ENCODE peak calls at places on chromosomes 3 and 15, in ten cellular contexts. P, O, L, N, U, G, W, F, H and D are unnamed samples. For H3K27me3, the result is how much of the 10 kb centered on the place peaks cover.

GRCh38 chr3:12307136-12307535 is 18.3 kb downstream of the PPARG start:
- DNase-seq in P (no peak), O (no peak), L (no peak), N (no peak), U (no peak), G (no peak), W (no peak), F (no peak), H (no peak), D (no peak)

GRCh38 chr3:46490338-46491084 is 7.3 kb upstream of the RTP3 start:
- DNase-seq in P (no peak), O (peak), L (no peak), N (no peak), U (no peak), G (no peak), W (no peak), F (no peak), H (no peak), D (no peak)

GRCh38 chr15:22956257-22956979 is 23.8 kb downstream of the CYFIP1 start:
- DNase-seq in P (peak), O (peak), L (no peak), N (no peak), U (no peak), G (no peak), W (no peak), F (no peak), H (no peak), D (no peak)

GRCh38 chr15:81225161-81225671 is 28.5 kb downstream of the IL16 start:
- DNase-seq in P (no peak), O (no peak), L (peak), N (no peak), U (peak), G (no peak), W (no peak), F (no peak), H (no peak), D (peak)

GRCh38 chr15:67857220-67857619 is 17.4 kb upstream of the RNU6-1 start:
- DNase-seq in P (no peak), O (no peak), L (no peak), N (no peak), U (no peak), G (no peak), W (no peak), F (no peak), H (no peak), D (no peak)

GRCh38 chr3:153144779-153145178 is 17.2 kb upstream of the RAP2B start:
- DNase-seq in P (no peak), O (peak), L (no peak), N (no peak), U (no peak), G (no peak), W (no peak), F (no peak), H (no peak), D (no peak)

GRCh38 chr15:28096720-28097431 is 2.2 kb downstream of the OCA2 start:
- DNase-seq in P (peak), O (no peak), L (no peak), N (peak), U (no peak), G (no peak), W (no peak), F (peak), H (no peak), D (no peak)

GRCh38 chr3:129490273-129490675 is 38.2 kb upstream of the RHO start:
- DNase-seq in P (peak), O (peak), L (peak), N (peak), U (peak), G (peak), W (peak), F (peak), H (peak), D (peak)

GRCh38 chr15:35168464-35168863 is 83.4 kb upstream of the NANOGP8 start:
- DNase-seq in P (no peak), O (peak), L (no peak), N (no peak), U (no peak), G (no peak), W (no peak), F (no peak), H (no peak), D (no peak)

GRCh38 chr15:33837294-33837693 is 131.0 kb upstream of the CHRM5 start:
- DNase-seq in P (no peak), O (no peak), L (no peak), N (no peak), U (no peak), G (no peak), W (no peak), F (no peak), H (no peak), D (no peak)

GRCh38 chr3:27720029-27720518 is 2.0 kb downstream of the EOMES start:
- DNase-seq in P (peak), O (no peak), L (no peak), N (no peak), U (no peak), G (no peak), W (no peak), F (no peak), H (no peak), D (no peak)

GRCh38 chr3:151268267-151269235 is 9.8 kb downstream of the P2RY14 start:
- DNase-seq in P (no peak), O (no peak), L (peak), N (no peak), U (no peak), G (no peak), W (no peak), F (no peak), H (no peak), D (no peak)

GRCh38 chr3:172522871-172523818 is at the start of gene TNFSF10:
- DNase-seq in P (peak), O (no peak), L (peak), N (no peak), U (peak), G (no peak), W (no peak), F (peak), H (peak), D (peak)

GRCh38 chr15:64521726-64522164 is 61.4 kb downstream of the ZNF609 start:
- DNase-seq in P (peak), O (peak), L (no peak), N (peak), U (no peak), G (no peak), W (peak), F (peak), H (no peak), D (no peak)

GRCh38 chr3:60469481-60469880 is 781.8 kb downstream of the FHIT start:
- DNase-seq in P (no peak), O (no peak), L (no peak), N (no peak), U (no peak), G (no peak), W (no peak), F (no peak), H (no peak), D (no peak)

GRCh38 chr3:16204751-16205150 is 30.3 kb downstream of the GALNT15 start:
- DNase-seq in P (no peak), O (no peak), L (no peak), N (no peak), U (no peak), G (no peak), W (no peak), F (no peak), H (no peak), D (no peak)

GRCh38 chr3:44648564-44649229 is at the start of gene ZNF35:
- DNase-seq in P (peak), O (peak), L (peak), N (peak), U (peak), G (peak), W (peak), F (peak), H (peak), D (peak)

GRCh38 chr3:108119398-108120109 is 28.7 kb upstream of the CD47 start:
- DNase-seq in P (no peak), O (no peak), L (no peak), N (no peak), U (no peak), G (no peak), W (no peak), F (no peak), H (no peak), D (no peak)

GRCh38 chr3:98600412-98601095 is 7.1 kb upstream of the CPOX start:
- DNase-seq in P (no peak), O (no peak), L (no peak), N (no peak), U (no peak), G (no peak), W (no peak), F (no peak), H (no peak), D (no peak)

GRCh38 chr15:83396071-83396470 is 51.1 kb upstream of the SH3GL3 start:
- DNase-seq in P (peak), O (no peak), L (no peak), N (peak), U (no peak), G (no peak), W (no peak), F (no peak), H (no peak), D (no peak)

DNA sequence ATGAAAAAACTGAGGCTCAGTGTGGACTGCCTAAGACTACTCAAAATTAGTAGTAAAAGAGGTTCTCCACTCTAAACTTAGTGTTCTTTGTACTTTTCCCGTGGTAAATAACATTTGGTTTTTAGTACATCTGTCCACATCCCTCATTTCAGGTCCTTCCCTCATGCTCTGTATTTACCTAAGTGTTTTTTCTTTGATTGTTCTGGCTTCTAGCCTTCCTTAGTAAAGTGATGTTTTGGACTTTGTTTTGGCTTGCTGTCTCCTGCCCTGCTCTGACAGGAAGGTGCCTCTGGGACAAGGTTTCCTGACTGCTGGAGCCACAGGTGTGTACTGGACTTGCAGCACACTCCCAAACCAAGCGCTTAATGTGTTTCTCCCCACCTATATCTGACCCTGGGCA is 29.9 kb upstream of the ALDH1A2 start:
- DNase-seq in P (no peak), O (no peak), L (no peak), N (no peak), U (no peak), G (no peak), W (no peak), F (no peak), H (no peak), D (no peak)
- H3K27me3 ChIP-seq in P (under half), O (under half), L (under half), N (under half), U (under half), G (under half), W (under half), F (under half), H (under half), D (under half)

GRCh38 chr3:169150874-169151273 is 512.6 kb downstream of the MECOM start:
- DNase-seq in P (no peak), O (peak), L (no peak), N (no peak), U (no peak), G (no peak), W (no peak), F (no peak), H (no peak), D (no peak)

GRCh38 chr3:169148448-169149348 is 514.8 kb downstream of the MECOM start:
- DNase-seq in P (no peak), O (no peak), L (no peak), N (peak), U (peak), G (no peak), W (no peak), F (peak), H (no peak), D (no peak)

GRCh38 chr3:169150343-169150742 is 513.2 kb downstream of the MECOM start:
- DNase-seq in P (no peak), O (no peak), L (no peak), N (no peak), U (no peak), G (no peak), W (no peak), F (no peak), H (no peak), D (no peak)

GRCh38 chr3:169147246-169148008 is 516.1 kb downstream of the MECOM start:
- DNase-seq in P (peak), O (peak), L (peak), N (peak), U (peak), G (no peak), W (no peak), F (peak), H (no peak), D (peak)

DNA sequence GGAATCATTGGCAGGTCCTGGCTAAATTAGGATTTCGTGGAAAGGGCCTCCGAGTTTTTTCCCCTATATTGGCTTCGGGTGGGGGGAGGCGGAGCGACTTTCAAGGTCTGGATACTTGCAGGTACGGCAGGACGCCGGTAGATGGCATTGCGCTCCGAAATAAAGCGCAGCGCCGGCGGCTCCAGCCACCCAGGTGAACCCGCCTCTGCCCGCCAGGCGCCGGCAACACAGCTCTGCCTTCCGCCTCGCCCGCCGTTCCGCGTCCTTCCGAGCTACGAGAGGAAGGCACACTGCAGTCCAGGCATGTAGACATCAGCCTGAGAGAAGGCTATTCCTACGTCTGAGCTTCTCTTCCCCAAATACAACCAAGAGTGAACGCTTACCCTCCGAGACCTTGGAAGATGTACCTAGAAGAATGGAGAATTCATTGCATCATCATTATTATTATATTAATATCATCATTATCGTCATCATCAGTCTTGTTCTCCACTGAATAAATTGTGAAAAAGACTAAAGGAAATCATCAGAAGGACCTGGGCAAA is 514.1 kb downstream of the MECOM start:
- DNase-seq in P (peak), O (peak), L (peak), N (peak), U (peak), G (peak), W (peak), F (peak), H (peak), D (peak)
- H3K27me3 ChIP-seq in P (half or more), O (under half), L (half or more), N (under half), U (under half), G (half or more), W (half or more), F (under half), H (under half), D (under half)

GRCh38 chr3:78434801-78435200 is 1333.0 kb downstream of the ROBO1 start:
- DNase-seq in P (no peak), O (no peak), L (no peak), N (no peak), U (no peak), G (no peak), W (no peak), F (no peak), H (no peak), D (no peak)
- H3K27me3 ChIP-seq in P (under half), O (under half), L (under half), N (under half), U (under half), G (under half), W (under half), F (under half), H (under half), D (under half)

DNA sequence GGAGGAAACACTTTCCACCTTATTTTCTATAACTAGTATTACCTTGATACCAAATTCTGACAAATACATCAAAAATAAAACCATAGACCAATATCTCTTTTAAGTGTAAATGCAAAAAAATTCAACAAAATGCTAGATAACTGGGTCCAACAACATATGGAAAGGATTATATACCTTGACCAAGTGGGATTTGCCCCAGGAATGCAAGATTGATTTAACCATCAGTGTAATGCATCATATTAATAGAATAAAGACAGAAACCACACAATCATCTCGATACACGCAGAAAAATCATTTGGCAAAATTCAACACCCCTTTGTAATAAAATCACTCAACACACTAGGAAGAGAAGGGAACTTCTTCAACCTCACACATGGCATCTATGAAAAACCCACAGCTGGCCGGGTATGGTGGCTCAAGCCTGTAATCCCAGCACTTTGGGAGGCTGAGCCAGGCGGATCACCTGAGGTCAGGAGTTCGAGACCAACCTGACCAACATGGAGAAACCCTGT is 19.5 kb downstream of the GREM1 start:
- DNase-seq in P (no peak), O (no peak), L (no peak), N (no peak), U (no peak), G (no peak), W (no peak), F (no peak), H (no peak), D (no peak)
- H3K27me3 ChIP-seq in P (under half), O (under half), L (under half), N (under half), U (under half), G (under half), W (under half), F (under half), H (under half), D (under half)

DNA sequence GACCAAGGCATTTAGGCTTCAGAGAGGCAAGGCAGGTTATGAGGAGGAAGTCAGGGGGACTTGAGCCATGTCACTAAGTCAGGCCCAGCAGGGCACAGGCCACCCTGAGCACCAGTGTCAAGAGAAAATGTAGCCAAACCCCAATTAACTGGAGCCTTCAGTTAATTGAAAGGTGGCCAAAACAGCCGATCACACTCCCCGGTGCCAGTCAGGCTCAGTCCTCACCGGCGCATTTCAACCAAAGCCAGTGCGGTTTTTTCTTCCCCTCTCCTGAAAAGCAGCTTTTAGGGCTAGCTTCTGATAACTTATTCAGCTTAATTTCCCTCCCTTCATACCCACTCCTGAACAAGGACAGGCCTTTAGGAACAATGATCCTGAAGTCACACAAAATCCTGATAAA is 113.7 kb downstream of the MEGF11 start:
- DNase-seq in P (no peak), O (no peak), L (no peak), N (no peak), U (no peak), G (no peak), W (no peak), F (no peak), H (no peak), D (no peak)
- H3K27me3 ChIP-seq in P (under half), O (under half), L (under half), N (under half), U (under half), G (under half), W (under half), F (under half), H (under half), D (under half)

DNA sequence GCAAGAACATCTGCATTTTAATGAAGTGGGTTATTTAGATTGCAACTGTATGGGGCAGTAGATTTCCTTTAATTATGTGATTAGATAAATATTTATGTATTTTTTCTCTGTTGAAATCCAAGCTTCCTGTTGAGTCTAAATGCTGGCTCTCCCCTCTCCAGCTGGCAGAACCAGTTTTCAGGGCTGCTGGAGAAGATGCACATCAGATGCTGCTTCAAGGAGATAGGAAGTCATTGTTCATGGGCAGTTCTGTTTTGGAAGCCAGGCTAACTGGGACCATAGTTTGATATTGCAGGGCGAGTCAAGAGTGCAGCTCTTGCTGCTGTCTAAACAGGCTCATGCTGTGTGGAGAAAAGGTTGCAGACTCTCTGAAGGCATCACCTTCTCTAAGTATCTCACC is 97.4 kb downstream of the SLC9A9 start:
- DNase-seq in P (no peak), O (peak), L (no peak), N (no peak), U (no peak), G (no peak), W (no peak), F (no peak), H (no peak), D (no peak)
- H3K27me3 ChIP-seq in P (under half), O (under half), L (under half), N (under half), U (under half), G (under half), W (under half), F (under half), H (under half), D (under half)